ENCODE peak calls at places on chromosomes 5 and 9, in five cellular contexts. P, Q, M, V and T are unnamed samples.

GRCh38 chr9:134338394-134339182 is 12.3 kb downstream of the RXRA start:
- DNase-seq in P (no peak), Q (no peak), M (peak; percentile 75), V (no peak), T (no peak)

GRCh38 chr5:177117441-177118045 is 16.0 kb upstream of the NSD1 start:
- DNase-seq in P (peak; percentile 49), Q (no peak), M (peak; percentile 45), V (no peak), T (no peak)

GRCh38 chr5:163408311-163408923 is 29.0 kb upstream of the CCNG1 start:
- DNase-seq in P (peak; percentile 85), Q (peak; percentile 62), M (no peak), V (peak; percentile 62), T (peak; percentile 46)

GRCh38 chr5:121913397-121913796 is 48.4 kb upstream of the SRFBP1 start:
- DNase-seq in P (no peak), Q (no peak), M (no peak), V (no peak), T (no peak)

GRCh38 chr9:120348951-120349429 is 231.0 kb downstream of the CDK5RAP2 start:
- DNase-seq in P (no peak), Q (no peak), M (no peak), V (peak; percentile 65), T (no peak)

GRCh38 chr5:112776301-112776856 is 38.7 kb downstream of the APC start:
- DNase-seq in P (no peak), Q (no peak), M (no peak), V (peak; percentile 37), T (peak; percentile 92)

GRCh38 chr9:31519011-31519410 is 865.4 kb upstream of the ACO1 start:
- DNase-seq in P (no peak), Q (no peak), M (no peak), V (no peak), T (no peak)

GRCh38 chr9:6215562-6215961 is at the start of gene IL33:
- DNase-seq in P (no peak), Q (no peak), M (no peak), V (no peak), T (no peak)

GRCh38 chr5:66179297-66180051 is 35.4 kb downstream of the SREK1 start:
- DNase-seq in P (no peak), Q (no peak), M (no peak), V (no peak), T (no peak)

GRCh38 chr5:135826994-135827671 is 7.3 kb upstream of the SLC25A48 start:
- DNase-seq in P (peak; percentile 57), Q (no peak), M (no peak), V (no peak), T (no peak)

GRCh38 chr9:61666310-61666709 is 476.5 kb downstream of the SPATA31A7 start:
- DNase-seq in P (peak; percentile 66), Q (no peak), M (peak; percentile 35), V (no peak), T (no peak)

GRCh38 chr5:69046375-69046957 is 47.3 kb upstream of the SLC30A5 start:
- DNase-seq in P (no peak), Q (peak; percentile 52), M (no peak), V (peak; percentile 41), T (no peak)

GRCh38 chr9:113152699-113153098 is 1.9 kb downstream of the SLC31A2 start:
- DNase-seq in P (no peak), Q (no peak), M (no peak), V (peak; percentile 27), T (no peak)

GRCh38 chr9:108913391-108913790 is 20.5 kb downstream of the ELP1 start:
- DNase-seq in P (no peak), Q (no peak), M (no peak), V (no peak), T (no peak)